ENCODE peak calls at places on chromosomes 12 and 14, in ten cellular contexts. One of them, this sample, is unnamed. For H3K9me3, the result is how much of the 10 kb centered on the place peaks cover.

GRCh38 chr12:113870035-113870434 is 96.1 kb downstream of the RBM19 start:
- DNase-seq in K562: no peak
- DNase-seq in A549: no peak
- DNase-seq in GM12878: no peak
- DNase-seq in sigmoid colon: no peak
- DNase-seq in stomach: no peak
- DNase-seq in transverse colon: no peak
- DNase-seq in ovary: no peak
- DNase-seq in tibial nerve: no peak
- DNase-seq in SK-N-SH: no peak
- DNase-seq in this sample: no peak

GRCh38 chr12:48787791-48788521 is 933 bp downstream of the ADCY6 start:
- DNase-seq in sigmoid colon: no peak
- DNase-seq in K562: no peak
- DNase-seq in GM12878: no peak
- DNase-seq in ovary: no peak
- DNase-seq in SK-N-SH: peak
- DNase-seq in tibial nerve: no peak
- DNase-seq in stomach: no peak
- DNase-seq in A549: no peak
- DNase-seq in transverse colon: no peak
- DNase-seq in this sample: no peak

GRCh38 chr12:123164710-123165261 is 13.9 kb upstream of the PITPNM2 start:
- DNase-seq in transverse colon: no peak
- DNase-seq in tibial nerve: no peak
- DNase-seq in sigmoid colon: no peak
- DNase-seq in SK-N-SH: no peak
- DNase-seq in stomach: no peak
- DNase-seq in A549: no peak
- DNase-seq in K562: no peak
- DNase-seq in GM12878: no peak
- DNase-seq in ovary: no peak
- DNase-seq in this sample: no peak

GRCh38 chr12:13347241-13348043 is 150.9 kb downstream of the EMP1 start:
- DNase-seq in transverse colon: no peak
- DNase-seq in sigmoid colon: no peak
- DNase-seq in ovary: no peak
- DNase-seq in K562: no peak
- DNase-seq in stomach: no peak
- DNase-seq in A549: peak
- DNase-seq in tibial nerve: peak
- DNase-seq in SK-N-SH: no peak
- DNase-seq in GM12878: no peak
- DNase-seq in this sample: peak

GRCh38 chr14:100200311-100200710 is 38.6 kb upstream of the YY1 start:
- DNase-seq in GM12878: no peak
- DNase-seq in stomach: no peak
- DNase-seq in A549: no peak
- DNase-seq in K562: no peak
- DNase-seq in transverse colon: no peak
- DNase-seq in SK-N-SH: no peak
- DNase-seq in sigmoid colon: no peak
- DNase-seq in ovary: no peak
- DNase-seq in tibial nerve: no peak
- DNase-seq in this sample: no peak

GRCh38 chr12:3757261-3757660 is 4.4 kb upstream of the CRACR2A start:
- DNase-seq in GM12878: no peak
- DNase-seq in SK-N-SH: no peak
- DNase-seq in ovary: no peak
- DNase-seq in stomach: peak
- DNase-seq in A549: no peak
- DNase-seq in K562: no peak
- DNase-seq in transverse colon: peak
- DNase-seq in tibial nerve: no peak
- DNase-seq in sigmoid colon: no peak
- DNase-seq in this sample: no peak

GRCh38 chr12:52836042-52836466 is 1.9 kb upstream of the KRT79 start:
- DNase-seq in K562: peak
- DNase-seq in stomach: no peak
- DNase-seq in sigmoid colon: no peak
- DNase-seq in GM12878: no peak
- DNase-seq in tibial nerve: no peak
- DNase-seq in A549: no peak
- DNase-seq in ovary: no peak
- DNase-seq in transverse colon: no peak
- DNase-seq in SK-N-SH: no peak
- DNase-seq in this sample: no peak

GRCh38 chr12:106720696-106721095 is 53.8 kb upstream of the RIC8B start:
- DNase-seq in ovary: no peak
- DNase-seq in sigmoid colon: no peak
- DNase-seq in stomach: no peak
- DNase-seq in K562: no peak
- DNase-seq in transverse colon: no peak
- DNase-seq in GM12878: no peak
- DNase-seq in tibial nerve: no peak
- DNase-seq in A549: no peak
- DNase-seq in SK-N-SH: no peak
- DNase-seq in this sample: no peak

GRCh38 chr12:80257920-80258319 is 158.6 kb downstream of the OTOGL start:
- DNase-seq in K562: no peak
- DNase-seq in SK-N-SH: no peak
- DNase-seq in sigmoid colon: no peak
- DNase-seq in ovary: no peak
- DNase-seq in stomach: no peak
- DNase-seq in transverse colon: no peak
- DNase-seq in A549: no peak
- DNase-seq in GM12878: no peak
- DNase-seq in tibial nerve: no peak
- DNase-seq in this sample: no peak
- H3K27ac ChIP-seq in K562: no peak
- H3K27ac ChIP-seq in SK-N-SH: no peak
- H3K27ac ChIP-seq in sigmoid colon: no peak
- H3K27ac ChIP-seq in ovary: no peak
- H3K27ac ChIP-seq in stomach: no peak
- H3K27ac ChIP-seq in transverse colon: no peak
- H3K27ac ChIP-seq in A549: no peak
- H3K27ac ChIP-seq in GM12878: no peak
- H3K27ac ChIP-seq in tibial nerve: no peak
- H3K27ac ChIP-seq in this sample: no peak

GRCh38 chr14:39025250-39025809 is 77.7 kb downstream of the SEC23A start:
- DNase-seq in K562: no peak
- DNase-seq in SK-N-SH: no peak
- DNase-seq in sigmoid colon: no peak
- DNase-seq in ovary: no peak
- DNase-seq in A549: no peak
- DNase-seq in transverse colon: no peak
- DNase-seq in stomach: no peak
- DNase-seq in GM12878: no peak
- DNase-seq in tibial nerve: no peak
- DNase-seq in this sample: no peak

GRCh38 chr14:39029789-39030188 is 73.2 kb downstream of the SEC23A start:
- DNase-seq in stomach: no peak
- DNase-seq in SK-N-SH: no peak
- DNase-seq in GM12878: no peak
- DNase-seq in ovary: no peak
- DNase-seq in tibial nerve: no peak
- DNase-seq in K562: no peak
- DNase-seq in transverse colon: no peak
- DNase-seq in sigmoid colon: no peak
- DNase-seq in A549: no peak
- DNase-seq in this sample: no peak

GRCh38 chr14:39025810-39026627 is 77.0 kb downstream of the SEC23A start:
- DNase-seq in tibial nerve: no peak
- DNase-seq in A549: no peak
- DNase-seq in transverse colon: no peak
- DNase-seq in K562: no peak
- DNase-seq in SK-N-SH: no peak
- DNase-seq in ovary: no peak
- DNase-seq in GM12878: no peak
- DNase-seq in stomach: no peak
- DNase-seq in sigmoid colon: no peak
- DNase-seq in this sample: no peak

GRCh38 chr14:39028620-39029019 is 74.4 kb downstream of the SEC23A start:
- DNase-seq in tibial nerve: no peak
- DNase-seq in transverse colon: no peak
- DNase-seq in K562: no peak
- DNase-seq in stomach: no peak
- DNase-seq in A549: no peak
- DNase-seq in GM12878: no peak
- DNase-seq in sigmoid colon: no peak
- DNase-seq in ovary: no peak
- DNase-seq in SK-N-SH: no peak
- DNase-seq in this sample: no peak

DNA sequence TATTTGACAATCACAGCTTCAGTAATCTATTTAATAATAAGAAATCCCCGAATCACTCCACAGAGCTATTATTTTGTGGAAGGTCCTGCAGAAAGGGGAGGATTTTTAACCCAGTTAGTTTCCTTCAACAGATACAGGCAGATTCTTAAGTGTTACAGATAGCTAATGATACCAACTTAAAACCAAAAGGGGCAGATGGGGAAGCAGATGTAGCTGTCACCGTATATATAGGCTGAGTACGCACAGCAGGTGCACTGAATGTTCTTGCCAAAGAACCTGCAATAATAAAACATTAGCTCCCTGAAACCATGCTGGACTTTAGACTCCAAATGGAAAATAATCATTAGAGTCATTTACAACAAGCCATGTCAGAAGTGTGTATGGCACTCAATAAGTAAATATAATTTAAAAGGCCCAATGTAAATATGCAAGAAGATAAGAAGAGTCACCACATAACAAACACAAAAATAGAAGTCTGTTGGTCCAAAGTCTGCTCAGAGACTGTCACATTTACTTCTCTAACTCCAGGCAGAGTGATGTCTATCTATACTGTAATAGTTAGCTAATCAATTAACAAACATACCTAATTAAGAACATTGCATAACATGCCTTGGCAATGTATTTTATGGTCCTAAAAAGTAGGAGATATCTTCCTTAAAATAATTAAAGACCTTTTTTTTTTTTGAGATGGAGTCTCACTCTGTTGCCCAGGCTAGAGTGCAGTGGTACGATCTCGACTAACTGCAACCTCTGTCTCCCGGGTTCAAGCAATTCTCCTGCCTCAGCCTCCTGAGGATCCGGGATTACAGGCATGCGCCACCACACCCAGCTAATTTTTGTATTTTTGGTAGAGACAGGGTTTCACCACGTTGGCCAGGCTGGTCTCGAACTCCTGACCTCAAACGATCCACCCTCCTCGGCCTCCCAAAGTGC is 78.8 kb downstream of the SEC23A start:
- DNase-seq in A549: no peak
- DNase-seq in tibial nerve: no peak
- DNase-seq in sigmoid colon: no peak
- DNase-seq in ovary: no peak
- DNase-seq in stomach: no peak
- DNase-seq in SK-N-SH: no peak
- DNase-seq in K562: no peak
- DNase-seq in transverse colon: peak
- DNase-seq in GM12878: no peak
- DNase-seq in this sample: no peak
- TF ChIP-seq EP300 in A549: no peak
- TF ChIP-seq EP300 in tibial nerve: no peak
- TF ChIP-seq EP300 in sigmoid colon: no peak
- TF ChIP-seq EP300 in ovary: no peak
- TF ChIP-seq EP300 in stomach: no peak
- TF ChIP-seq EP300 in SK-N-SH: no peak
- TF ChIP-seq EP300 in K562: no peak
- TF ChIP-seq EP300 in transverse colon: no peak
- TF ChIP-seq EP300 in GM12878: no peak
- TF ChIP-seq EP300 in this sample: no peak

DNA sequence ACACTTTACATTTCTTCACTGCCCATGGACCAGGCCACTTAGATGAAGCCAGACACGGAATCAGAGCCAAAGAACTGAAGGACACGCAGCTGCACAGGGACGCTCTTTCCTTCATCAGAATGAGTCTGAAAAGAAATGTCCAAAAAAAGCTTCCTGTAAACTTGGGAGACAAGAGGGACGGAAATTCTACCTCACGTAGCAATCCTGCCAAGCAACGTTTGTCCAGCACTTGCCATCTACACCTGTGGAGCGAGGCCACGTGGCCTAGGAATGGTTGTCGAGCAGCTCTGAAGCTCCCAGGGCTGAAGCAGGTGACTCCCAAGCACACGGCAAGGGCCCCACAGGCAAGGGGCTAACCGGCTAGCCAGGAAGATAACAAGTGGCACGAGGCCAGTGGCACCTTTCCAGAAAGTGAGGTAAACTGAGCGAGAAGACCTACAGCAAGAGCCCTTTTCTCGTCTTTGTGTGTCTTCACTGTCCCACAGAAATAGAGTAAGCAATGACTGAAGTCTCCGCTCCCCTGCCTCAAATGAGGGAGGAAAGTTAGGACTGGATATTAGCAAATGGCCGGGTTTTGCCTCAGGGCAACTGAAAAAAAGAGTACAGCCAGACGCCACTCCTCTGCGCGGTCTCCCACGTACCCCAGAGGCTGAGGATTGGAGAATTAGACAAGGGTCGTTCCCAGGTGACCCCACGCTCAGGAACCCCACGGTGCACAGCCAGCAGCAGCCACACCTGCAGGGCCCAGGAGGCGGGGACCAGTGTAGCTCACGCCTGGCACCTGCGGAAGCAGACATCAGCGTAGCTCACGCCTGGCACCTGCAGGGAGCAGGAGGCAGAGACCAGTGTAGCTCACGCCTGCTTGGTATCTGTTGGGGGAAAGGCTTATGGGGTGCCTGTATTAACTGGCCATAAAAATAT is 7.7 kb downstream of the ZNF605 start:
- DNase-seq in stomach: no peak
- DNase-seq in ovary: no peak
- DNase-seq in K562: no peak
- DNase-seq in GM12878: no peak
- DNase-seq in A549: no peak
- DNase-seq in sigmoid colon: no peak
- DNase-seq in transverse colon: no peak
- DNase-seq in SK-N-SH: no peak
- DNase-seq in tibial nerve: no peak
- DNase-seq in this sample: no peak
- H3K9me3 ChIP-seq in stomach: under half
- H3K9me3 ChIP-seq in ovary: under half
- H3K9me3 ChIP-seq in K562: under half
- H3K9me3 ChIP-seq in GM12878: half or more
- H3K9me3 ChIP-seq in A549: half or more
- H3K9me3 ChIP-seq in sigmoid colon: under half
- H3K9me3 ChIP-seq in transverse colon: under half
- H3K9me3 ChIP-seq in SK-N-SH: under half
- H3K9me3 ChIP-seq in tibial nerve: under half
- H3K9me3 ChIP-seq in this sample: half or more

GRCh38 chr12:119157528-119157927 is 21.2 kb upstream of the HSPB8 start:
- DNase-seq in SK-N-SH: no peak
- DNase-seq in GM12878: no peak
- DNase-seq in transverse colon: no peak
- DNase-seq in tibial nerve: no peak
- DNase-seq in sigmoid colon: no peak
- DNase-seq in K562: no peak
- DNase-seq in ovary: no peak
- DNase-seq in A549: no peak
- DNase-seq in stomach: no peak
- DNase-seq in this sample: no peak

GRCh38 chr12:119151445-119151844 is 27.3 kb upstream of the HSPB8 start:
- DNase-seq in sigmoid colon: no peak
- DNase-seq in A549: no peak
- DNase-seq in transverse colon: no peak
- DNase-seq in stomach: no peak
- DNase-seq in tibial nerve: no peak
- DNase-seq in SK-N-SH: no peak
- DNase-seq in ovary: no peak
- DNase-seq in K562: no peak
- DNase-seq in GM12878: no peak
- DNase-seq in this sample: no peak

GRCh38 chr12:119153477-119154434 is 25.0 kb upstream of the HSPB8 start:
- DNase-seq in SK-N-SH: no peak
- DNase-seq in GM12878: no peak
- DNase-seq in stomach: peak
- DNase-seq in tibial nerve: no peak
- DNase-seq in K562: peak
- DNase-seq in transverse colon: peak
- DNase-seq in ovary: peak
- DNase-seq in A549: peak
- DNase-seq in sigmoid colon: peak
- DNase-seq in this sample: no peak

GRCh38 chr12:119156401-119156800 is 22.3 kb upstream of the HSPB8 start:
- DNase-seq in K562: peak
- DNase-seq in GM12878: no peak
- DNase-seq in A549: peak
- DNase-seq in sigmoid colon: no peak
- DNase-seq in SK-N-SH: peak
- DNase-seq in transverse colon: no peak
- DNase-seq in ovary: no peak
- DNase-seq in stomach: no peak
- DNase-seq in tibial nerve: no peak
- DNase-seq in this sample: no peak

GRCh38 chr12:119154435-119154818 is 24.3 kb upstream of the HSPB8 start:
- DNase-seq in sigmoid colon: no peak
- DNase-seq in ovary: no peak
- DNase-seq in transverse colon: no peak
- DNase-seq in A549: peak
- DNase-seq in GM12878: no peak
- DNase-seq in stomach: no peak
- DNase-seq in tibial nerve: no peak
- DNase-seq in SK-N-SH: peak
- DNase-seq in K562: peak
- DNase-seq in this sample: no peak
- H3K27ac ChIP-seq in sigmoid colon: no peak
- H3K27ac ChIP-seq in ovary: no peak
- H3K27ac ChIP-seq in transverse colon: no peak
- H3K27ac ChIP-seq in A549: no peak
- H3K27ac ChIP-seq in GM12878: no peak
- H3K27ac ChIP-seq in stomach: no peak
- H3K27ac ChIP-seq in tibial nerve: no peak
- H3K27ac ChIP-seq in SK-N-SH: no peak
- H3K27ac ChIP-seq in K562: peak
- H3K27ac ChIP-seq in this sample: no peak